ENCODE peak calls at places on chromosomes 4 and X, in seven cellular contexts. M, D, L, A, C, B and Y are unnamed samples. For H3K27me3, the result is how much of the 10 kb centered on the place peaks cover.

GRCh38 chrX:40513835-40514234 is 66.9 kb upstream of the ATP6AP2 start:
- DNase-seq in D (no peak), C (no peak), L (no peak), B (no peak), M (no peak), A (no peak), Y (no peak)

GRCh38 chr4:385934-386707 is 48.5 kb downstream of the ZNF141 start:
- DNase-seq in A (no peak), D (no peak), L (no peak), M (no peak), C (no peak), B (no peak), Y (no peak)

GRCh38 chr4:183563874-183564273 is 59.0 kb downstream of the ING2 start:
- DNase-seq in A (no peak), B (no peak), M (no peak), C (no peak), D (no peak), L (no peak), Y (no peak)

GRCh38 chr4:127181001-127181400 is 451.8 kb upstream of the INTU start:
- DNase-seq in C (no peak), D (no peak), M (no peak), A (no peak), B (no peak), L (no peak), Y (no peak)

GRCh38 chrX:129748265-129748664 is 9.5 kb downstream of the XPNPEP2 start:
- DNase-seq in M (no peak), L (no peak), B (no peak), C (no peak), D (no peak), A (no peak), Y (peak)

GRCh38 chrX:7084841-7085240 is 62.7 kb upstream of the STS start:
- DNase-seq in B (no peak), C (no peak), A (no peak), D (no peak), M (no peak), L (no peak), Y (no peak)

GRCh38 chrX:42135583-42136228 is 212.4 kb upstream of the CASK start:
- DNase-seq in B (no peak), M (no peak), D (no peak), C (no peak), L (no peak), A (no peak), Y (no peak)

GRCh38 chrX:151393514-151393913 is 3.5 kb upstream of the VMA21 start:
- DNase-seq in B (no peak), M (no peak), A (no peak), D (no peak), L (no peak), C (no peak), Y (no peak)

GRCh38 chr4:10458190-10458589 is 964 bp upstream of the ZNF518B start:
- DNase-seq in B (no peak), M (peak), D (no peak), L (no peak), A (no peak), C (no peak), Y (no peak)

GRCh38 chrX:2507904-2508630 is 7.3 kb upstream of the DHRSX start:
- DNase-seq in B (no peak), C (no peak), M (no peak), A (no peak), L (no peak), D (no peak), Y (peak)

GRCh38 chr4:140813804-140814203 is 57.6 kb upstream of the TBC1D9 start:
- DNase-seq in L (no peak), M (no peak), A (no peak), C (no peak), D (no peak), B (no peak), Y (no peak)

GRCh38 chrX:18649498-18649951 is 22.4 kb downstream of the RS1 start:
- DNase-seq in C (no peak), L (no peak), A (no peak), D (no peak), M (no peak), B (no peak), Y (no peak)

GRCh38 chrX:104085919-104086318 is 9.9 kb upstream of the TMSB15C start:
- DNase-seq in C (no peak), D (no peak), M (peak), A (no peak), L (no peak), B (no peak), Y (no peak)

GRCh38 chr4:48042979-48043461 is 26.4 kb downstream of the NIPAL1 start:
- DNase-seq in L (no peak), B (no peak), C (no peak), A (no peak), D (no peak), M (no peak), Y (no peak)

GRCh38 chr4:2873329-2873728 is 29.7 kb downstream of the ADD1 start:
- DNase-seq in C (no peak), A (no peak), D (no peak), B (no peak), L (no peak), M (no peak), Y (no peak)

GRCh38 chr4:183201331-183201730 is 102.3 kb downstream of the WWC2 start:
- DNase-seq in L (no peak), A (no peak), M (no peak), B (no peak), D (no peak), C (no peak), Y (no peak)

GRCh38 chr4:42923431-42923830 is 30.9 kb downstream of the GRXCR1 start:
- DNase-seq in D (no peak), M (no peak), L (no peak), B (no peak), A (no peak), C (no peak), Y (no peak)

GRCh38 chr4:152807294-152807829 is 27.6 kb downstream of the ARFIP1 start:
- DNase-seq in A (no peak), D (no peak), L (no peak), B (no peak), M (no peak), C (no peak), Y (no peak)

GRCh38 chr4:157076578-157076947 is 613 bp downstream of the GLRB start:
- DNase-seq in A (no peak), M (no peak), L (no peak), D (no peak), C (no peak), B (no peak), Y (peak)

GRCh38 chr4:86935833-86936721 is 1.3 kb downstream of the AFF1 start:
- DNase-seq in A (no peak), M (peak), B (peak), D (no peak), L (peak), C (peak), Y (peak)

GRCh38 chr4:11485926-11486325 is 57.2 kb upstream of the HS3ST1 start:
- DNase-seq in M (no peak), B (no peak), L (no peak), D (no peak), C (no peak), A (no peak), Y (no peak)

GRCh38 chrX:97057349-97057909 is 173.7 kb downstream of the RPA4 start:
- DNase-seq in B (no peak), L (no peak), D (no peak), A (no peak), M (no peak), C (peak), Y (no peak)

GRCh38 chrX:149044471-149044870 is 460.6 kb downstream of the IDS start:
- DNase-seq in D (no peak), M (no peak), B (no peak), A (no peak), L (no peak), C (no peak), Y (no peak)

GRCh38 chrX:154457491-154458115 is 478 bp upstream of the PLXNA3 start:
- DNase-seq in M (peak), D (no peak), B (peak), C (no peak), A (no peak), L (no peak), Y (no peak)

GRCh38 chr4:52957220-52957686 is 95.1 kb downstream of the RASL11B start:
- DNase-seq in B (no peak), L (no peak), A (no peak), D (no peak), C (no peak), M (no peak), Y (no peak)

GRCh38 chrX:51931761-51932160 is 38.3 kb downstream of the MAGED1 start:
- DNase-seq in D (no peak), C (no peak), A (no peak), M (no peak), L (no peak), B (no peak), Y (no peak)

GRCh38 chrX:147069926-147070325 is 255.4 kb upstream of the CXorf51A start:
- DNase-seq in M (no peak), A (no peak), C (no peak), D (no peak), B (no peak), L (no peak), Y (no peak)

GRCh38 chrX:65696613-65697012 is 29.2 kb downstream of the MSN start:
- DNase-seq in L (no peak), C (no peak), A (no peak), M (no peak), B (no peak), D (no peak), Y (no peak)

GRCh38 chrX:137792214-137792613 is 226.3 kb downstream of the ZIC3 start:
- DNase-seq in B (no peak), A (no peak), D (no peak), M (no peak), L (no peak), C (no peak), Y (no peak)

GRCh38 chr4:137300776-137301175 is 231.5 kb downstream of the PCDH18 start:
- DNase-seq in M (no peak), C (no peak), D (no peak), L (no peak), A (no peak), B (no peak), Y (no peak)

GRCh38 chr4:3851881-3852280 is 85.7 kb downstream of the ADRA2C start:
- DNase-seq in M (no peak), L (no peak), B (no peak), D (no peak), A (no peak), C (no peak), Y (no peak)

GRCh38 chrX:634306-634958 is 3.8 kb downstream of the SHOX start:
- DNase-seq in D (peak), M (no peak), A (no peak), L (no peak), C (no peak), B (peak), Y (peak)

GRCh38 chr4:124783847-124784246 is 71.3 kb upstream of the ANKRD50 start:
- DNase-seq in B (no peak), C (no peak), A (no peak), L (no peak), D (no peak), M (no peak), Y (no peak)

GRCh38 chr4:176259330-176260090 is 9.5 kb downstream of the ASB5 start:
- DNase-seq in L (no peak), A (no peak), C (no peak), D (no peak), M (no peak), B (no peak), Y (no peak)
- TF ChIP-seq POLR2AphosphoS5 in L (no peak), A (no peak), C (no peak), D (no peak), M (no peak), B (no peak), Y (no peak)

GRCh38 chrX:119996069-119996468 is 52.5 kb upstream of the NKAP start:
- DNase-seq in A (no peak), C (no peak), M (no peak), L (no peak), D (no peak), B (no peak), Y (no peak)

GRCh38 chrX:119990409-119990994 is 47.0 kb upstream of the NKAP start:
- DNase-seq in L (no peak), A (no peak), D (no peak), B (no peak), C (no peak), M (no peak), Y (no peak)

GRCh38 chrX:119989905-119990408 is 46.4 kb upstream of the NKAP start:
- DNase-seq in D (no peak), B (no peak), L (no peak), C (no peak), M (no peak), A (no peak), Y (no peak)

GRCh38 chrX:119986203-119986602 is 42.7 kb upstream of the NKAP start:
- DNase-seq in C (no peak), B (no peak), A (no peak), D (no peak), L (no peak), M (no peak), Y (no peak)

GRCh38 chrX:119990995-119991787 is 47.6 kb upstream of the NKAP start:
- DNase-seq in M (no peak), D (no peak), C (no peak), L (no peak), A (no peak), B (no peak), Y (no peak)
- H3K27me3 ChIP-seq in M (under half), D (under half), C (under half), L (under half), A (under half), B (half or more), Y (under half)

GRCh38 chrX:8447367-8447766 is 17.3 kb upstream of the VCX3B start:
- DNase-seq in M (no peak), A (no peak), L (no peak), C (no peak), B (no peak), D (no peak), Y (no peak)
- TF ChIP-seq POLR2AphosphoS5 in M (no peak), A (no peak), L (no peak), C (no peak), B (no peak), D (no peak), Y (no peak)

DNA sequence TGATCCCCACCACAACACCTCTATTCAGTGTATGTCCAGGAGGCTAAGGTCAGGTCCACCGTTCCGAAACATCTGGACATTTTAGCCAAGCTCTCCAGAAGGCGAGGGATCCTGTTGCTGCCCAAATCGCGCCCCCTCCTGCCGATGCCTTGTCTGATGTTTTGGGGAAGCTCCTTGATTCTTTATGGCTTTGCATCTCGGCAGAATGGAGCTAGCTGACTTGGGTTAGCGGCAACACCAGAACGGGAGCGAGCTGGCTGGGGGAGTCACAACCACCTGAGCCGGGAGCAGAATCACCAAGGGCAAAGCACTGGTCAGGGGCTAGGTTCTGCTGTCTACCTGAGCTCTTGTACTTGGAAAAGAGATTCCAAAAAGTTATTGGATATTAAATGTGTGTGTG is 6.5 kb upstream of the POU3F4 start:
- DNase-seq in B (no peak), L (no peak), M (no peak), D (no peak), C (no peak), A (no peak), Y (no peak)
- H3K27me3 ChIP-seq in B (half or more), L (under half), M (under half), D (under half), C (under half), A (under half), Y (under half)

GRCh38 chrX:48971325-48972213 is at the start of gene KCND1:
- DNase-seq in C (no peak), M (peak), L (no peak), A (no peak), D (no peak), B (peak), Y (peak)
- TF ChIP-seq POLR2AphosphoS5 in C (no peak), M (no peak), L (no peak), A (no peak), D (no peak), B (no peak), Y (no peak)